ENCODE peak calls at places on chromosome 22, in eight cellular contexts. One of them, this sample, is unnamed.

GRCh38 chr22:46052801-46053562 is 76.0 kb upstream of the WNT7B start:
- DNase-seq in GM12865: no peak
- DNase-seq in RPMI7951: peak
- DNase-seq in activated naive CD4-positive, alpha-beta T cell treated with anti-CD3 and anti-CD28 coated beads for 36 hours: peak
- DNase-seq in AG20443: no peak
- DNase-seq in pancreas: peak
- DNase-seq in GM10248: no peak
- DNase-seq in astrocyte of the cerebellum: no peak
- DNase-seq in this sample: no peak

GRCh38 chr22:19271856-19272535 is 19.5 kb downstream of the CLTCL1 start:
- DNase-seq in GM12865: no peak
- DNase-seq in RPMI7951: no peak
- DNase-seq in activated naive CD4-positive, alpha-beta T cell treated with anti-CD3 and anti-CD28 coated beads for 36 hours: no peak
- DNase-seq in AG20443: no peak
- DNase-seq in pancreas: no peak
- DNase-seq in GM10248: no peak
- DNase-seq in astrocyte of the cerebellum: peak
- DNase-seq in this sample: no peak

GRCh38 chr22:29524440-29525191 is 28.9 kb downstream of the THOC5 start:
- DNase-seq in GM12865: peak
- DNase-seq in RPMI7951: peak
- DNase-seq in activated naive CD4-positive, alpha-beta T cell treated with anti-CD3 and anti-CD28 coated beads for 36 hours: peak
- DNase-seq in AG20443: peak
- DNase-seq in pancreas: no peak
- DNase-seq in GM10248: peak
- DNase-seq in astrocyte of the cerebellum: no peak
- DNase-seq in this sample: no peak

GRCh38 chr22:46583571-46583970 is 36.6 kb upstream of the GRAMD4 start:
- DNase-seq in GM12865: no peak
- DNase-seq in RPMI7951: no peak
- DNase-seq in activated naive CD4-positive, alpha-beta T cell treated with anti-CD3 and anti-CD28 coated beads for 36 hours: no peak
- DNase-seq in AG20443: no peak
- DNase-seq in pancreas: no peak
- DNase-seq in GM10248: no peak
- DNase-seq in astrocyte of the cerebellum: no peak
- DNase-seq in this sample: no peak

GRCh38 chr22:46582281-46582811 is 37.8 kb upstream of the GRAMD4 start:
- DNase-seq in GM12865: no peak
- DNase-seq in RPMI7951: no peak
- DNase-seq in activated naive CD4-positive, alpha-beta T cell treated with anti-CD3 and anti-CD28 coated beads for 36 hours: no peak
- DNase-seq in AG20443: no peak
- DNase-seq in pancreas: no peak
- DNase-seq in GM10248: no peak
- DNase-seq in astrocyte of the cerebellum: no peak
- DNase-seq in this sample: no peak

GRCh38 chr22:39526736-39527171 is 5.8 kb downstream of the RPS19BP1 start:
- DNase-seq in GM12865: peak
- DNase-seq in RPMI7951: no peak
- DNase-seq in activated naive CD4-positive, alpha-beta T cell treated with anti-CD3 and anti-CD28 coated beads for 36 hours: peak
- DNase-seq in AG20443: no peak
- DNase-seq in pancreas: no peak
- DNase-seq in GM10248: no peak
- DNase-seq in astrocyte of the cerebellum: no peak
- DNase-seq in this sample: no peak

GRCh38 chr22:44344407-44344806 is 31.7 kb upstream of the SHISAL1 start:
- DNase-seq in GM12865: no peak
- DNase-seq in RPMI7951: no peak
- DNase-seq in activated naive CD4-positive, alpha-beta T cell treated with anti-CD3 and anti-CD28 coated beads for 36 hours: no peak
- DNase-seq in AG20443: no peak
- DNase-seq in pancreas: no peak
- DNase-seq in GM10248: no peak
- DNase-seq in astrocyte of the cerebellum: no peak
- DNase-seq in this sample: no peak

GRCh38 chr22:29342177-29342576 is 26.7 kb upstream of the RASL10A start:
- DNase-seq in GM12865: no peak
- DNase-seq in RPMI7951: no peak
- DNase-seq in activated naive CD4-positive, alpha-beta T cell treated with anti-CD3 and anti-CD28 coated beads for 36 hours: no peak
- DNase-seq in AG20443: no peak
- DNase-seq in pancreas: no peak
- DNase-seq in GM10248: no peak
- DNase-seq in astrocyte of the cerebellum: no peak
- DNase-seq in this sample: no peak

GRCh38 chr22:38831166-38831945 is 12.5 kb downstream of the NPTXR start:
- DNase-seq in GM12865: no peak
- DNase-seq in RPMI7951: peak
- DNase-seq in activated naive CD4-positive, alpha-beta T cell treated with anti-CD3 and anti-CD28 coated beads for 36 hours: no peak
- DNase-seq in AG20443: no peak
- DNase-seq in pancreas: no peak
- DNase-seq in GM10248: no peak
- DNase-seq in astrocyte of the cerebellum: no peak
- DNase-seq in this sample: no peak

GRCh38 chr22:43812890-43813289 is 785 bp upstream of the EFCAB6 start:
- DNase-seq in GM12865: no peak
- DNase-seq in RPMI7951: no peak
- DNase-seq in activated naive CD4-positive, alpha-beta T cell treated with anti-CD3 and anti-CD28 coated beads for 36 hours: no peak
- DNase-seq in AG20443: no peak
- DNase-seq in pancreas: no peak
- DNase-seq in GM10248: no peak
- DNase-seq in astrocyte of the cerebellum: no peak
- DNase-seq in this sample: no peak

GRCh38 chr22:27174970-27175369 is 517.6 kb downstream of the MIAT start:
- DNase-seq in GM12865: no peak
- DNase-seq in RPMI7951: no peak
- DNase-seq in activated naive CD4-positive, alpha-beta T cell treated with anti-CD3 and anti-CD28 coated beads for 36 hours: no peak
- DNase-seq in AG20443: no peak
- DNase-seq in pancreas: no peak
- DNase-seq in GM10248: no peak
- DNase-seq in astrocyte of the cerebellum: no peak
- DNase-seq in this sample: no peak

GRCh38 chr22:36977401-36977861 is 41.8 kb downstream of the TST start:
- DNase-seq in GM12865: peak
- DNase-seq in RPMI7951: peak
- DNase-seq in activated naive CD4-positive, alpha-beta T cell treated with anti-CD3 and anti-CD28 coated beads for 36 hours: peak
- DNase-seq in AG20443: peak
- DNase-seq in pancreas: peak
- DNase-seq in GM10248: peak
- DNase-seq in astrocyte of the cerebellum: no peak
- DNase-seq in this sample: peak